ENCODE peak calls at places on chromosomes 12 and 14, in four cellular contexts. One of them, this sample, is unnamed.
A peak's percentile ranks its signal among the peaks of the same experiment; 100 is the strongest.

GRCh38 chr12:52050116-52050770 is 999 bp upstream of the NR4A1 start:
- DNase-seq in GM12878: no peak
- DNase-seq in GM12891: no peak
- DNase-seq in K562: no peak
- DNase-seq in this sample: no peak

GRCh38 chr12:25591132-25591531 is 38.0 kb upstream of the LMNTD1 start:
- DNase-seq in GM12878: no peak
- DNase-seq in GM12891: no peak
- DNase-seq in K562: no peak
- DNase-seq in this sample: no peak

GRCh38 chr14:105894978-105895881 is 368.8 kb downstream of the TMEM121 start:
- DNase-seq in GM12878: no peak
- DNase-seq in GM12891: no peak
- DNase-seq in K562: peak; percentile 1
- DNase-seq in this sample: no peak

GRCh38 chr14:52914295-52914694 is 36.6 kb downstream of the FERMT2 start:
- DNase-seq in GM12878: no peak
- DNase-seq in GM12891: no peak
- DNase-seq in K562: no peak
- DNase-seq in this sample: no peak

GRCh38 chr12:26383041-26383440 is 187.7 kb downstream of the SSPN start:
- DNase-seq in GM12878: no peak
- DNase-seq in GM12891: no peak
- DNase-seq in K562: no peak
- DNase-seq in this sample: no peak

GRCh38 chr12:130132831-130133635 is 29.2 kb upstream of the FZD10 start:
- DNase-seq in GM12878: no peak
- DNase-seq in GM12891: no peak
- DNase-seq in K562: no peak
- DNase-seq in this sample: no peak

GRCh38 chr14:48546996-48547395 is 871.6 kb upstream of the MDGA2 start:
- DNase-seq in GM12878: no peak
- DNase-seq in GM12891: no peak
- DNase-seq in K562: no peak
- DNase-seq in this sample: no peak

GRCh38 chr12:14723763-14724162 is 27.4 kb upstream of the GUCY2C start:
- DNase-seq in GM12878: peak; percentile 37
- DNase-seq in GM12891: peak; percentile 9
- DNase-seq in K562: peak; percentile 7
- DNase-seq in this sample: peak; percentile 13

GRCh38 chr14:29926701-29927595 is 699 bp downstream of the PRKD1 start:
- DNase-seq in GM12878: no peak
- DNase-seq in GM12891: peak; percentile 24
- DNase-seq in K562: peak; percentile 13
- DNase-seq in this sample: no peak

GRCh38 chr12:122322501-122322900 is 56.2 kb upstream of the VPS33A start:
- DNase-seq in GM12878: no peak
- DNase-seq in GM12891: no peak
- DNase-seq in K562: no peak
- DNase-seq in this sample: no peak

GRCh38 chr12:95424271-95424994 is 49.5 kb upstream of the METAP2 start:
- DNase-seq in GM12878: no peak
- DNase-seq in GM12891: no peak
- DNase-seq in K562: no peak
- DNase-seq in this sample: no peak

GRCh38 chr12:20142956-20143355 is 225.4 kb upstream of the PDE3A start:
- DNase-seq in GM12878: no peak
- DNase-seq in GM12891: no peak
- DNase-seq in K562: no peak
- DNase-seq in this sample: no peak

GRCh38 chr12:122437656-122438121 is 15.2 kb upstream of the CLIP1 start:
- DNase-seq in GM12878: no peak
- DNase-seq in GM12891: no peak
- DNase-seq in K562: no peak
- DNase-seq in this sample: no peak

GRCh38 chr12:71970031-71970430 is 31.4 kb downstream of the TPH2 start:
- DNase-seq in GM12878: no peak
- DNase-seq in GM12891: no peak
- DNase-seq in K562: no peak
- DNase-seq in this sample: no peak

GRCh38 chr14:50667491-50668007 is 557 bp downstream of the SAV1 start:
- DNase-seq in GM12878: no peak
- DNase-seq in GM12891: no peak
- DNase-seq in K562: peak; percentile 22
- DNase-seq in this sample: no peak

GRCh38 chr14:94109915-94110250 is 653 bp upstream of the IFI27 start:
- DNase-seq in GM12878: no peak
- DNase-seq in GM12891: no peak
- DNase-seq in K562: no peak
- DNase-seq in this sample: no peak

GRCh38 chr12:46415552-46415951 is 43.0 kb upstream of the SLC38A2 start:
- DNase-seq in GM12878: no peak
- DNase-seq in GM12891: no peak
- DNase-seq in K562: no peak
- DNase-seq in this sample: no peak

GRCh38 chr14:66015046-66015780 is 471.0 kb upstream of the CCDC196 start:
- DNase-seq in GM12878: no peak
- DNase-seq in GM12891: no peak
- DNase-seq in K562: no peak
- DNase-seq in this sample: no peak

GRCh38 chr12:129750426-129750825 is 153.4 kb downstream of the TMEM132D start:
- DNase-seq in GM12878: no peak
- DNase-seq in GM12891: no peak
- DNase-seq in K562: no peak
- DNase-seq in this sample: no peak

GRCh38 chr14:25108959-25109358 is 59.0 kb upstream of the STXBP6 start:
- DNase-seq in GM12878: no peak
- DNase-seq in GM12891: no peak
- DNase-seq in K562: no peak
- DNase-seq in this sample: no peak

GRCh38 chr12:57810450-57810849 is 8.1 kb downstream of the AVIL start:
- DNase-seq in GM12878: no peak
- DNase-seq in GM12891: no peak
- DNase-seq in K562: no peak
- DNase-seq in this sample: peak; percentile 67

GRCh38 chr12:74370608-74371216 is 166.9 kb upstream of the ATXN7L3B start:
- DNase-seq in GM12878: no peak
- DNase-seq in GM12891: no peak
- DNase-seq in K562: no peak
- DNase-seq in this sample: no peak

GRCh38 chr12:29611906-29612305 is 114.4 kb upstream of the OVCH1 start:
- DNase-seq in GM12878: no peak
- DNase-seq in GM12891: no peak
- DNase-seq in K562: no peak
- DNase-seq in this sample: no peak

GRCh38 chr14:89540830-89541470 is 123.9 kb upstream of the FOXN3 start:
- DNase-seq in GM12878: no peak
- DNase-seq in GM12891: no peak
- DNase-seq in K562: no peak
- DNase-seq in this sample: no peak

GRCh38 chr12:132318135-132318534 is 11.3 kb downstream of the GALNT9 start:
- DNase-seq in GM12878: no peak
- DNase-seq in GM12891: no peak
- DNase-seq in K562: no peak
- DNase-seq in this sample: no peak

GRCh38 chr12:47562201-47562600 is 143.6 kb downstream of the RPAP3 start:
- DNase-seq in GM12878: no peak
- DNase-seq in GM12891: no peak
- DNase-seq in K562: no peak
- DNase-seq in this sample: no peak

DNA sequence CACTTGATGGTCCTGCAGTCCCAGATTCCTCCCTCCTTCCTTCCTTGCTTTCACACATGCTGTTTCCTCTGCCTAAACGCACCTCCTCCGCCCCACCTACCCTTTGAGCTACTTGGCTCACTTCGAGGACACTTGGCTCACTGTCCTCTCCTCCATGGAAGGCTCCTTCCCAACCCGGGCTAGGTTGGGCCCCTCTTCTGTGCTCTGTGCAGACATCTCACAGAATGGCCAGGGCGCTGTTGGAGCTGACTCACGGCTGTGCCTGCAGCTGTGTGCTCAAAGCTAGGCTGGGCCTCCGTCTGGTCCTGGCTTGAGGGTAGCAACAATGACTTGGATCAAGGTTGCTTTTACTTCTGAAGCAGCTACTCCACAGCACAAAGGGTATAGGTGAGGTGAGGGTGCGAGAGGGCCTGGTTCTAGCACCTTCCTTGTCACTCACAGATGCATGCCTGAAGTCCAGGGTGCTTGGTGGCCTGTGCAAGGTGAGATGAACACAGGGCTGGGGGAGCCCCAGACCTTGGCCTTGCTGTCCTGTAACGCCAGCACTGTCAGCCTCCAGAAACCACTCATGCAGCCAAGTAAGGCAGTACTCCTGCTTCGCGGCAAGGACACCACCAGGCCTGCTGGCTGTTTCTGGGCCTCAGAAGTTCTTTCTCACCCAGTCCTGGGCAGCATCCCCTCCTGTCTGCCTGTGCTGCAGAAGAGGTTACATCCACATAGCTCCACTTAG is 61.8 kb downstream of the GALNT16 start:
- DNase-seq in GM12878: no peak
- DNase-seq in GM12891: no peak
- DNase-seq in K562: no peak
- DNase-seq in this sample: no peak
- TF ChIP-seq SPI1 in GM12878: no peak
- TF ChIP-seq SPI1 in GM12891: no peak
- TF ChIP-seq SPI1 in K562: no peak
- TF ChIP-seq SPI1 in this sample: no peak

DNA sequence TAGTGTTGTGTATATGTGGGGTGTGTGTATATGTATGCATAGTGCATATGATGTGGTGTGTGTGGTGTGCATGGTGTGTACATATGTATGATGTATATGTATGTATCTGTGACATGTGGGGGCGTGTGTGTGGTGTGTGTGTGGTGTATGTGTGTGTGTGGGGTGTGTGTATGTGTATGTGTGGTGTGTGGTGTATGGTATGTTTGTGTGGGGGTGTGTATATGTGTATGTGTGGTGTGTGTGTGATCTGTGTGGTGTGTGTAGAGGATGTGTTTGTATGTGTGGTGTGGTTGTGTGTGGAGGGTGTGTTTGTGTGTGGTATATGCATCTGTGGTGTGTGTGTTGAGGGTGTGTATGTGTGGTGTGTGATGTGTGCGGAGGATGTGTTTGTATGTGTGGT is 61.6 kb downstream of the CLMN start:
- DNase-seq in GM12878: no peak
- DNase-seq in GM12891: no peak
- DNase-seq in K562: no peak
- DNase-seq in this sample: no peak
- TF ChIP-seq SPI1 in GM12878: no peak
- TF ChIP-seq SPI1 in GM12891: no peak
- TF ChIP-seq SPI1 in K562: no peak
- TF ChIP-seq SPI1 in this sample: no peak

DNA sequence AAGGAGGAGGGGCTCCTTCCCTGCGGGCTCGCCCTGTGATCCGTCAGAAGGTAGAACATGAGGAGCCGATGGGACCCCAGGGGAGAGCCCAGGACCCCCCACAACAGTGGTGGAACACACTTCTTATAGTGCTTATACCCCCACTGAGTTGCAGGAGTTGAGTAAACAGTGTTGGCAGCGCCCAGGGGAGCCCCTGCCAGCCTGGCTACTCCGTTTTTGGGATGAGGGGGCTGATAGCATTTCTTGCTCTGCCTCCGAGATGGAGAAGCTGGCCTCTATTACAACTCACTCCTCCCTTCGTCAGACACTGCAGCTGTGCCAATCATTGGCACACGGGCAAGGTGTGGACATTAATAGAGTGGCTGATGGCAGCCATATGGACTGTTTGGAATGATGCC is 95.0 kb upstream of the TMPO start:
- DNase-seq in GM12878: no peak
- DNase-seq in GM12891: no peak
- DNase-seq in K562: no peak
- DNase-seq in this sample: no peak
- TF ChIP-seq SPI1 in GM12878: no peak
- TF ChIP-seq SPI1 in GM12891: no peak
- TF ChIP-seq SPI1 in K562: no peak
- TF ChIP-seq SPI1 in this sample: no peak

GRCh38 chr12:1573960-1574862 is 20.2 kb downstream of the FBXL14 start:
- DNase-seq in GM12878: no peak
- DNase-seq in GM12891: no peak
- DNase-seq in K562: no peak
- DNase-seq in this sample: no peak
- TF ChIP-seq SPI1 in GM12878: peak; percentile 56
- TF ChIP-seq SPI1 in GM12891: peak; percentile 72
- TF ChIP-seq SPI1 in K562: no peak
- TF ChIP-seq SPI1 in this sample: no peak

GRCh38 chr12:65825573-65826512 is 1.6 kb downstream of the HMGA2 start:
- DNase-seq in GM12878: no peak
- DNase-seq in GM12891: peak; percentile 33
- DNase-seq in K562: no peak
- DNase-seq in this sample: no peak
- TF ChIP-seq SPI1 in GM12878: no peak
- TF ChIP-seq SPI1 in GM12891: no peak
- TF ChIP-seq SPI1 in K562: no peak
- TF ChIP-seq SPI1 in this sample: no peak

DNA sequence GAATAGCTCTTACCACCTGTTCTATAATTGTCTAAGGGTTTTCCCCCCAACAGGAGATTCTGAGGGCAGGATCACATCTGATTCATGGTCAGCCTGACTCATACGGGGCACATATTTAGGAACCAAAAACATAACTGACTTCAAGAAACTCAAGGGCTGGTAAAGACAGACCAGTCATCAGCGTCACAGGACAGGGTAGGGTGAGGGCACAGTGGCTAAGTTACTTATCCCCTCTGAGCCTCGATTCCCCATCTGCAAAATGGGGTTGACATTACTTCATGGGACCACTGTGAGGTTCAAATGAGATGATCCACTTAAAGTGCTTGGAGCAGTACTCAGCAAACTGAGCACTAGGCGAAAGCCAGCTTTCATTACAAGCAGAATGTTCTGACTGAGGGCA is 606 bp downstream of the CINP start:
- DNase-seq in GM12878: peak; percentile 57
- DNase-seq in GM12891: peak; percentile 46
- DNase-seq in K562: no peak
- DNase-seq in this sample: no peak
- TF ChIP-seq SPI1 in GM12878: no peak
- TF ChIP-seq SPI1 in GM12891: no peak
- TF ChIP-seq SPI1 in K562: no peak
- TF ChIP-seq SPI1 in this sample: no peak